ENCODE peak calls at places on chromosomes 2 and 18, in five cellular contexts. R is A549; H is CD8-positive, alpha-beta memory T cell; W is foreskin keratinocyte; F is fibroblast of lung. T is an unnamed sample.

GRCh38 chr2:99648115-99648850 is 158.5 kb upstream of the REV1 start:
- DNase-seq in R (no peak), H (no peak), F (peak; percentile 71), W (no peak), T (no peak)

GRCh38 chr2:25473758-25474335 is 132.1 kb upstream of the DNMT3A start:
- DNase-seq in H (no peak), F (peak; percentile 45), R (no peak), W (no peak), T (no peak)

GRCh38 chr2:84283496-84283895 is 175.6 kb downstream of the SUCLG1 start:
- DNase-seq in R (no peak), H (no peak), W (no peak), F (no peak), T (no peak)

GRCh38 chr2:138707424-138708074 is 72.6 kb downstream of the NXPH2 start:
- DNase-seq in W (peak; percentile 44), H (no peak), R (no peak), F (peak; percentile 95), T (no peak)

GRCh38 chr2:26246818-26247217 is 2.1 kb downstream of the HADHB start:
- DNase-seq in H (no peak), F (peak; percentile 59), W (peak; percentile 43), R (peak; percentile 28), T (peak; percentile 38)

GRCh38 chr2:109261906-109262631 is 133.1 kb downstream of the SH3RF3 start:
- DNase-seq in W (no peak), H (no peak), F (no peak), R (no peak), T (no peak)

GRCh38 chr2:86231680-86232372 is 32.6 kb downstream of the MRPL35 start:
- DNase-seq in F (no peak), H (no peak), R (no peak), W (no peak), T (no peak)

GRCh38 chr2:54629914-54630609 is 93.4 kb upstream of the EML6 start:
- DNase-seq in H (no peak), R (peak; percentile 89), W (peak; percentile 61), F (peak; percentile 69), T (no peak)

GRCh38 chr2:236748385-236748784 is 178.8 kb downstream of the ACKR3 start:
- DNase-seq in W (peak; percentile 55), H (no peak), F (no peak), R (no peak), T (no peak)

GRCh38 chr2:28687640-28688039 is 64.0 kb upstream of the PPP1CB start:
- DNase-seq in H (no peak), W (no peak), F (peak; percentile 12), R (no peak), T (no peak)

GRCh38 chr2:174337337-174338154 is 2.8 kb downstream of the SP9 start:
- DNase-seq in R (peak; percentile 73), F (peak; percentile 60), W (no peak), H (no peak), T (peak; percentile 42)

GRCh38 chr2:233356546-233357308 is 2.4 kb downstream of the DGKD start:
- DNase-seq in R (no peak), F (no peak), W (peak; percentile 11), H (no peak), T (no peak)

GRCh38 chr2:96241227-96241626 is 24.6 kb downstream of the TMEM127 start:
- DNase-seq in R (no peak), W (no peak), H (no peak), F (no peak), T (no peak)

GRCh38 chr2:181762000-181762399 is 81.7 kb upstream of the NEUROD1 start:
- DNase-seq in F (no peak), R (no peak), W (no peak), H (no peak), T (no peak)

GRCh38 chr2:230898661-230899091 is 26.4 kb downstream of the GPR55 start:
- DNase-seq in R (no peak), W (no peak), F (no peak), H (no peak), T (no peak)

GRCh38 chr2:174615951-174616436 is 18.4 kb upstream of the WIPF1 start:
- DNase-seq in F (peak; percentile 85), R (peak; percentile 83), W (peak; percentile 66), H (no peak), T (no peak)

GRCh38 chr2:137000790-137001189 is 235.4 kb downstream of the THSD7B start:
- DNase-seq in F (no peak), W (no peak), H (no peak), R (no peak), T (no peak)

GRCh38 chr2:36528274-36528673 is 69.7 kb downstream of the FEZ2 start:
- DNase-seq in W (no peak), F (no peak), H (no peak), R (no peak), T (no peak)

GRCh38 chr2:28327963-28328922 is 64.4 kb upstream of the FOSL2 start:
- DNase-seq in R (no peak), H (no peak), F (peak; percentile 41), W (no peak), T (no peak)

GRCh38 chr2:14778015-14778414 is 145.5 kb downstream of the LRATD1 start:
- DNase-seq in F (peak; percentile 89), R (no peak), H (no peak), W (peak; percentile 93), T (no peak)

GRCh38 chr2:39220136-39220535 is 23.6 kb downstream of the CDKL4 start:
- DNase-seq in H (no peak), F (no peak), W (no peak), R (no peak), T (no peak)

GRCh38 chr2:239369631-239370161 is 31.1 kb downstream of the HDAC4 start:
- DNase-seq in R (no peak), W (no peak), H (peak; percentile 46), F (no peak), T (peak; percentile 90)

GRCh38 chr2:65388626-65389390 is 43.6 kb downstream of the SPRED2 start:
- DNase-seq in H (no peak), R (no peak), W (peak; percentile 71), F (no peak), T (no peak)

GRCh38 chr2:230931556-230932231 is 6.7 kb upstream of the GPR55 start:
- DNase-seq in H (no peak), W (no peak), R (no peak), F (no peak), T (no peak)

GRCh38 chr2:113136828-113137775 is 9.7 kb downstream of the IL1RN start:
- DNase-seq in W (no peak), F (no peak), H (no peak), R (peak; percentile 58), T (peak; percentile 42)

GRCh38 chr2:213609570-213610170 is 325.4 kb downstream of the SPAG16 start:
- DNase-seq in R (no peak), H (no peak), F (no peak), W (no peak), T (no peak)

GRCh38 chr2:219739061-219739460 is 111.6 kb downstream of the SLC4A3 start:
- DNase-seq in H (no peak), F (peak; percentile 75), R (no peak), W (no peak), T (no peak)

GRCh38 chr2:240557101-240557751 is 562 bp downstream of the ANKMY1 start:
- DNase-seq in F (no peak), R (no peak), W (no peak), H (no peak), T (no peak)
- H3K4me1 ChIP-seq in F (peaks cover 5% of the 10 kb centered on the region), R (peaks cover 20% of the 10 kb centered on the region), W (peaks cover 9% of the 10 kb centered on the region), H (peaks cover 39% of the 10 kb centered on the region), T (peaks cover 50% of the 10 kb centered on the region)

DNA sequence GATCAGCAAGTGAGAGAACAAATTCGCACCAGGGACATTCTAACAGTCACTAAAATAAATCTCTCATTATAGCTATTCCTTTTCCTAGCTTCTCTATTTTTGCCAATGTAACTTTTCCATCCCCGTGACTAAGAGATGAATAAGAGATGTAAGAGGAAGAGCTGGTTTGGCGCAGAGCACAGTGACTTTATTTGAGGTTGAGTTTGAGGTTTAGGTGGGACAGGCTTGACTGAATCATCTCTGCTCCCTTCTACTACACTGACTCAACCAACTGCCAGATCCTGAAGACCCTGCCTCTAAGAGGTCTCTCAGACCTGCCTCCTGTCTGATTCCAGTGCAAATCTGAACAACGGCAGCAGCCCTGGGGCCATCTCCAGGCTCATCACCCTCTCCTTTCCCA is 28.0 kb downstream of the RFX8 start:
- DNase-seq in W (peak; percentile 79), F (peak; percentile 97), H (no peak), R (no peak), T (no peak)
- H3K4me1 ChIP-seq in W (peaks cover 10% of the 10 kb centered on the region), F (peaks cover 4% of the 10 kb centered on the region), H (no peaks in the 10 kb centered on the region), R (no peaks in the 10 kb centered on the region), T (peaks cover 6% of the 10 kb centered on the region)

DNA sequence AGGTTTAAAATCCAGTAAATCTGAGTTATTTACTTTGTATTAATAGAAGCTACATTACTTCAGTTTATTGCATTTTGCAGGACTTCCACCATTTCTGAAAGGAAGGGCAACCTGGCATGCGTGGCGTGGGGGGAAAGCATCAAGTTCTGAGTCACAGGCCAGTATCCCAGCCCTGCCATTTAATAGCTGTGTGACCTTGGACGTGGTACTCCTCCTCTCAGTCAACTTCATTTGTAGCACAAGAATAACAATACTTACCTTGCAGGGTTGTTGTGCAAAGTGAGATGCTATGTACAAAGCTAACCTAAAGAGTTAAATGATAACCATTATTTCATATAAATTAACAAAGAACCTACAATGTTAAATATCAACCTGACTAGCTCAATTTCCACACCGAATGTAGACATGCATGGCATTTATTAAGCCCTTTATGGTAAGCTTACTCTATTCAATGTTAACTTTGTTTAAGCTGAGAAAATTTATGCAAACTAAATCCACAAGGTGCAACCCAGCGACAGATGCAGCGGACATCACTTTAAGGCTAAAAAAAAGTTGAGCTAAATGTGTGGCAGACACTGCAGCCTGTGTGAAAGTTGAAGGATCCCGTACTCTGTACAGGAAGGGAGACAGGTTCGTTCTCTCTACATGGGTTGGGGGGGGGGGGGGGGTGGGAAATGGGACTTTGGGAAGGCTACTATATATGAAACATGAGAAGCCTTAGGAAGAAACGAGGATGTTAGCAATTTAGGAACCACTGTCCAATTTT is 17.2 kb upstream of the STPG4 start:
- DNase-seq in F (no peak), H (no peak), W (no peak), R (peak; percentile 68), T (no peak)
- H3K4me1 ChIP-seq in F (peaks cover 6% of the 10 kb centered on the region), H (peaks cover 58% of the 10 kb centered on the region), W (peaks cover 22% of the 10 kb centered on the region), R (peaks cover 69% of the 10 kb centered on the region), T (peaks cover 74% of the 10 kb centered on the region)

DNA sequence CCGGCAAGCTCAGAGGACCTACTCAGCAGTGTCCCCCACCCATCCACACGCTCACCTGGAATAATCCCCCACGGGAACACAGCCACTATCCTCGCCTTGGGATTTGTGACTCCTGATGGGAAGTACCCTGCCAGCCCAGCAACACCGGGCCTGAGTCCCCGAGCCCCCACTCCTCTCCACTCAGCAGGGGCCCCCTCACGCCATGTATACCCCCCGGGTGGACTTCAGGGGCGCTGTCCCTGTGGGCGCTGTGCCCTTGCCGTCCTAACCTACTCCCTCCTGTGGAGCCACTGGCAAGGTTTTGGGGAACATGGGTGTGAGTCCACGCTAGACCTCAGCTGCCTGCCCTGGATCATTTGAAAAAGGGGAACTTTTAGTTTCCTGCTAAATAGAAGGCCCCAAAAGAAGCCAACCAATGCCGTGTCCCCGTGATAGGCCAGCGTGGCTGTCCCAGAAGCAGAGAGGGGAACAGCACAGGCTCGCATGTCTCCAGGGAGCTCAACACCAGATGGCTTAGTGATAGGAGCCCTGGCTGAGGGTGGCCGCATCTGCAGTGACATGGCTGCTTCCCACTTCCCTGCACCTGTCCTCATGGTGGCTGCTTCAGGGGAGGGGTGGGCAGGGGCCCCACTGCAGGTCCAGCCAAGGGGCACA is 79.8 kb downstream of the MBP start:
- DNase-seq in R (no peak), F (no peak), H (no peak), W (no peak), T (no peak)
- H3K4me1 ChIP-seq in R (peaks cover 34% of the 10 kb centered on the region), F (peaks cover 8% of the 10 kb centered on the region), H (peaks cover 64% of the 10 kb centered on the region), W (peaks cover 8% of the 10 kb centered on the region), T (peaks cover 66% of the 10 kb centered on the region)